ENCODE peak calls at places on chromosomes 5 and 9, in five cellular contexts. One of them, this sample, is unnamed.
A peak's percentile ranks its signal among the peaks of the same experiment; 100 is the strongest.

GRCh38 chr5:157046041-157046440 is 12.9 kb downstream of the HAVCR1 start:
- DNase-seq in esophagus squamous epithelium: no peak
- DNase-seq in WERI-Rb-1: peak; percentile 15
- DNase-seq in aorta: no peak
- DNase-seq in cardiac muscle cell: peak; percentile 7
- DNase-seq in this sample: no peak

GRCh38 chr5:137828192-137828591 is 39.5 kb upstream of the MYOT start:
- DNase-seq in esophagus squamous epithelium: no peak
- DNase-seq in WERI-Rb-1: no peak
- DNase-seq in aorta: no peak
- DNase-seq in cardiac muscle cell: no peak
- DNase-seq in this sample: no peak

GRCh38 chr9:96048116-96048953 is 172.8 kb downstream of the ERCC6L2 start:
- DNase-seq in esophagus squamous epithelium: no peak
- DNase-seq in WERI-Rb-1: peak; percentile 57
- DNase-seq in aorta: peak; percentile 58
- DNase-seq in cardiac muscle cell: peak; percentile 44
- DNase-seq in this sample: no peak

GRCh38 chr9:94139672-94140417 is 55.6 kb downstream of the PTPDC1 start:
- DNase-seq in esophagus squamous epithelium: no peak
- DNase-seq in WERI-Rb-1: peak; percentile 96
- DNase-seq in aorta: peak; percentile 94
- DNase-seq in cardiac muscle cell: no peak
- DNase-seq in this sample: no peak

GRCh38 chr5:95797301-95797700 is 25.2 kb downstream of the GLRX start:
- DNase-seq in esophagus squamous epithelium: no peak
- DNase-seq in WERI-Rb-1: no peak
- DNase-seq in aorta: no peak
- DNase-seq in cardiac muscle cell: no peak
- DNase-seq in this sample: no peak

GRCh38 chr5:174581483-174581882 is 142.9 kb upstream of the MSX2 start:
- DNase-seq in esophagus squamous epithelium: no peak
- DNase-seq in WERI-Rb-1: peak; percentile 9
- DNase-seq in aorta: no peak
- DNase-seq in cardiac muscle cell: peak; percentile 81
- DNase-seq in this sample: no peak

GRCh38 chr9:35954942-35955546 is 2.9 kb downstream of the OR2S2 start:
- DNase-seq in esophagus squamous epithelium: no peak
- DNase-seq in WERI-Rb-1: peak; percentile 56
- DNase-seq in aorta: no peak
- DNase-seq in cardiac muscle cell: peak; percentile 75
- DNase-seq in this sample: peak; percentile 56

GRCh38 chr5:35904443-35905132 is 33.8 kb downstream of the CAPSL start:
- DNase-seq in esophagus squamous epithelium: no peak
- DNase-seq in WERI-Rb-1: no peak
- DNase-seq in aorta: no peak
- DNase-seq in cardiac muscle cell: no peak
- DNase-seq in this sample: no peak

GRCh38 chr9:85067792-85068191 is 398.3 kb downstream of the NTRK2 start:
- DNase-seq in esophagus squamous epithelium: no peak
- DNase-seq in WERI-Rb-1: no peak
- DNase-seq in aorta: no peak
- DNase-seq in cardiac muscle cell: no peak
- DNase-seq in this sample: no peak

GRCh38 chr9:125146247-125146646 is 2.9 kb upstream of the SCAI start:
- DNase-seq in esophagus squamous epithelium: no peak
- DNase-seq in WERI-Rb-1: no peak
- DNase-seq in aorta: no peak
- DNase-seq in cardiac muscle cell: no peak
- DNase-seq in this sample: no peak

GRCh38 chr5:152274206-152274605 is 130.9 kb downstream of the NMUR2 start:
- DNase-seq in esophagus squamous epithelium: no peak
- DNase-seq in WERI-Rb-1: no peak
- DNase-seq in aorta: no peak
- DNase-seq in cardiac muscle cell: no peak
- DNase-seq in this sample: no peak

GRCh38 chr9:72453797-72454196 is 67.6 kb upstream of the TMC1 start:
- DNase-seq in esophagus squamous epithelium: no peak
- DNase-seq in WERI-Rb-1: no peak
- DNase-seq in aorta: no peak
- DNase-seq in cardiac muscle cell: no peak
- DNase-seq in this sample: no peak

GRCh38 chr5:41212935-41213334 is 397 bp downstream of the C6 start:
- DNase-seq in esophagus squamous epithelium: no peak
- DNase-seq in WERI-Rb-1: no peak
- DNase-seq in aorta: no peak
- DNase-seq in cardiac muscle cell: no peak
- DNase-seq in this sample: no peak

GRCh38 chr9:17824191-17824926 is 245.5 kb downstream of the SH3GL2 start:
- DNase-seq in esophagus squamous epithelium: no peak
- DNase-seq in WERI-Rb-1: no peak
- DNase-seq in aorta: no peak
- DNase-seq in cardiac muscle cell: peak; percentile 34
- DNase-seq in this sample: no peak

GRCh38 chr5:150632305-150633160 is 7.9 kb upstream of the SYNPO start:
- DNase-seq in esophagus squamous epithelium: no peak
- DNase-seq in WERI-Rb-1: no peak
- DNase-seq in aorta: no peak
- DNase-seq in cardiac muscle cell: no peak
- DNase-seq in this sample: no peak

GRCh38 chr9:37968228-37968672 is 64.3 kb upstream of the SLC25A51 start:
- DNase-seq in esophagus squamous epithelium: no peak
- DNase-seq in WERI-Rb-1: no peak
- DNase-seq in aorta: peak; percentile 50
- DNase-seq in cardiac muscle cell: no peak
- DNase-seq in this sample: no peak

GRCh38 chr5:41747291-41747690 is 122.9 kb downstream of the OXCT1 start:
- DNase-seq in esophagus squamous epithelium: no peak
- DNase-seq in WERI-Rb-1: no peak
- DNase-seq in aorta: no peak
- DNase-seq in cardiac muscle cell: peak; percentile 34
- DNase-seq in this sample: no peak

GRCh38 chr9:110015759-110016158 is 192.2 kb downstream of the C9orf152 start:
- DNase-seq in esophagus squamous epithelium: no peak
- DNase-seq in WERI-Rb-1: no peak
- DNase-seq in aorta: no peak
- DNase-seq in cardiac muscle cell: no peak
- DNase-seq in this sample: peak; percentile 60

GRCh38 chr9:254516-254915 is 39.9 kb downstream of the DOCK8 start:
- DNase-seq in esophagus squamous epithelium: no peak
- DNase-seq in WERI-Rb-1: no peak
- DNase-seq in aorta: no peak
- DNase-seq in cardiac muscle cell: no peak
- DNase-seq in this sample: no peak

GRCh38 chr5:132086277-132086794 is 12.7 kb downstream of the CSF2 start:
- DNase-seq in esophagus squamous epithelium: peak; percentile 5
- DNase-seq in WERI-Rb-1: no peak
- DNase-seq in aorta: peak; percentile 90
- DNase-seq in cardiac muscle cell: no peak
- DNase-seq in this sample: peak; percentile 59

GRCh38 chr9:115615821-115616665 is 498.1 kb upstream of the TNC start:
- DNase-seq in esophagus squamous epithelium: no peak
- DNase-seq in WERI-Rb-1: no peak
- DNase-seq in aorta: no peak
- DNase-seq in cardiac muscle cell: no peak
- DNase-seq in this sample: peak; percentile 59

GRCh38 chr9:128634651-128635262 is 21.9 kb downstream of the DYNC2I2 start:
- DNase-seq in esophagus squamous epithelium: no peak
- DNase-seq in WERI-Rb-1: no peak
- DNase-seq in aorta: no peak
- DNase-seq in cardiac muscle cell: no peak
- DNase-seq in this sample: no peak

GRCh38 chr5:173564106-173564505 is 52.3 kb downstream of the BOD1 start:
- DNase-seq in esophagus squamous epithelium: no peak
- DNase-seq in WERI-Rb-1: no peak
- DNase-seq in aorta: no peak
- DNase-seq in cardiac muscle cell: no peak
- DNase-seq in this sample: no peak
- H3K27ac ChIP-seq in esophagus squamous epithelium: no peak overlapping the region
- H3K27ac ChIP-seq in WERI-Rb-1: no peak overlapping the region
- H3K27ac ChIP-seq in aorta: no peak overlapping the region
- H3K27ac ChIP-seq in cardiac muscle cell: no peak overlapping the region
- H3K27ac ChIP-seq in this sample: no peak overlapping the region

DNA sequence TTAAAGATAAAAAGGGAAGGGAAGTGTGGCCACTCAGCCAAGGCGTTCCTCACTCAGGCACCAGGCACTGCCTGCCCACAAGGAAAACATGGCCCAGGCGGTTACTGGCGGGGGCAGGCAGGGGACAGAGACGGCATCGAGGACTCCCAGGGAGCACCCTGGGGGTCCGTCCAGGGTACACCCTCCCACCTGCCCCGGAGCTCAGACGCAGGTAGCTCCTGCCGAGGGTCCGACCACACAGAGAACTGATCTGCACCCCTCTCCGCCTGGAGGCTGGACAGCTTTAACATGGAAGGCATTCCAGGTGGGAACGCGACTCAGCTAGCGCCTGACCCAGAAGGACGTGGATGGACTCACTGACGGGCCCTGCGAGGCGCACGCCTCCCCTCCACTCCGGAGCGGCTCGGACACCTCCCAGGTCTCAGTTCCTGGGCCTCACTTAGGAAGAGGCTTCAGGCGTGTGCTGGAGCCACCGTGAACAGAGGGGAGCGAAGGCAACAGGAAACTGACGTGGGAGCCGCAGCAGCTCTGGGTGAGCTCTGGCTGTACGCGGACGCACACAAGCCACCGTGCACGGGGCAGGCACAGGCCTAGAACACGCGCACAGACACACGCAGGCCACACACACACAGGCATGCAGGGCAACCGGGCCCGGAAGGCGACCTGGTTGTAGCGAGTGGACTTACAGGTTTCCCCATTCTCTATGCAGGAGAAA is 47.5 kb downstream of the NKD2 start:
- DNase-seq in esophagus squamous epithelium: no peak
- DNase-seq in WERI-Rb-1: no peak
- DNase-seq in aorta: peak; percentile 43
- DNase-seq in cardiac muscle cell: no peak
- DNase-seq in this sample: no peak
- H3K27ac ChIP-seq in esophagus squamous epithelium: no peak overlapping the region
- H3K27ac ChIP-seq in WERI-Rb-1: no peak overlapping the region
- H3K27ac ChIP-seq in aorta: no peak overlapping the region
- H3K27ac ChIP-seq in cardiac muscle cell: no peak overlapping the region
- H3K27ac ChIP-seq in this sample: no peak overlapping the region

DNA sequence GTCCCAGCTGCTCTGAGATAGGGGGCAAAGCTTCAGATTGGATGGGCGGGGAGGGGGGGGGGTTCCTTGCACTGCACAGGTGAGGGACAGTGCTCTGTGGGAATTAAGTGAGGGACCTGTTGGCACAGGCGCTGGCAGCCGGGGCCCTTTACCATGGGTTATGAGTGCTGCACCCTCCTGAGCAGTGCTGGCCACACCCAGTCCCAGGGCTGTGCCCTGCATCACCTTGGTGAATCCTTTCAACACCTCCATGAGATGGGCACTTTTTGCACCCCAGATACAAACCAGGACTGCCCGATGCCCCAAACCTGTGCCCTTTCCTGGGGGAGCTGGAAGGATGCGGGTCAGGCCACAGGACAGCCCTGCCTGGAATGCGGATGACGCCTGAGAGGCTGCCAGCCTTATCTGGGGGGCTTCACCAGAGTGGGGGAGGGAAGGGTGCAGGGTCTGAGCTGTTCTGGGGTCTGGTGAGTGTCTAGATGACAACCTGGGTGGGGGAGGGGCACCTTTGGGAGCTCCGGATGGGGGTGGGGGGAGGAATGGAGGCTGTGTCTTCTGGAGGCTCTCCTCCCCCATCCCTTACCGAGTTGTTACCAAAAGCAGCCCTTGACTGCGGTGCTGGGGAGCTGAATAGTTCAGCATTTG is 5.2 kb downstream of the CRB2 start:
- DNase-seq in esophagus squamous epithelium: no peak
- DNase-seq in WERI-Rb-1: no peak
- DNase-seq in aorta: no peak
- DNase-seq in cardiac muscle cell: peak; percentile 90
- DNase-seq in this sample: no peak
- H3K27ac ChIP-seq in esophagus squamous epithelium: no peak overlapping the region
- H3K27ac ChIP-seq in WERI-Rb-1: peak overlapping the region; percentile 85
- H3K27ac ChIP-seq in aorta: no peak overlapping the region
- H3K27ac ChIP-seq in cardiac muscle cell: peak overlapping the region; percentile 98
- H3K27ac ChIP-seq in this sample: no peak overlapping the region

GRCh38 chr5:159001247-159001646 is 98.5 kb downstream of the EBF1 start:
- DNase-seq in esophagus squamous epithelium: no peak
- DNase-seq in WERI-Rb-1: no peak
- DNase-seq in aorta: no peak
- DNase-seq in cardiac muscle cell: no peak
- DNase-seq in this sample: no peak
- H3K27ac ChIP-seq in esophagus squamous epithelium: no peak overlapping the region
- H3K27ac ChIP-seq in WERI-Rb-1: no peak overlapping the region
- H3K27ac ChIP-seq in aorta: no peak overlapping the region
- H3K27ac ChIP-seq in cardiac muscle cell: no peak overlapping the region
- H3K27ac ChIP-seq in this sample: no peak overlapping the region

DNA sequence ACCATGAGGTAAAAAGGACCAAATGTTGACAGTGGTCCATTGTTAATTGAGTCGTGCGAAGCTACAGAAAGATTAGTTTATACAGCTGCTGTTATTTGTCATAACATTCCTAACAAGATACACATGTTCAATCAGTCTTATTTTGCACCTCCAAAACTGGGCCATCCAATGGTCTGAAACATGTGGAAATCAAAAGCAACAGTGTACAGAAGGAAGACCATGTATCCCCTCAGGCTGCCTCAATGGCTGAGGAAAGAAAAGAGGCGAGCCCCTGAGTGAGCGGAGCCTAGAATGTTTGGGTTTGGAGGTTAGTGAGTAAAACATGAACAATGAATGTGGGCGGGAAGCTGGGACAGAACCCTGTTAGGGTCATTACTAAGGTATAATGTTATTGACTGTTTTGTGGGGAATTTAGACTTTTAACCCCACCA is 35.6 kb downstream of the NFIB start:
- DNase-seq in esophagus squamous epithelium: no peak
- DNase-seq in WERI-Rb-1: no peak
- DNase-seq in aorta: no peak
- DNase-seq in cardiac muscle cell: no peak
- DNase-seq in this sample: no peak
- H3K27ac ChIP-seq in esophagus squamous epithelium: no peak overlapping the region
- H3K27ac ChIP-seq in WERI-Rb-1: no peak overlapping the region
- H3K27ac ChIP-seq in aorta: no peak overlapping the region
- H3K27ac ChIP-seq in cardiac muscle cell: no peak overlapping the region
- H3K27ac ChIP-seq in this sample: no peak overlapping the region

This sample was measured in PC-9.